ENCODE peak calls at places on chromosome 15, in six cellular contexts. L, C, V, B, H and I are unnamed samples.

GRCh38 chr15:68259883-68260282 is 17.7 kb upstream of the FEM1B start:
- DNase-seq in L (no peak), V (no peak), H (no peak), B (no peak), C (no peak), I (no peak)

GRCh38 chr15:63490345-63491034 is 13.9 kb upstream of the USP3 start:
- DNase-seq in V (no peak), B (no peak), H (no peak), L (no peak), C (no peak), I (no peak)

GRCh38 chr15:43150171-43150929 is 17.0 kb downstream of the TMEM62 start:
- DNase-seq in L (no peak), B (no peak), C (no peak), V (no peak), H (peak), I (peak)

GRCh38 chr15:25641762-25642161 is 202.9 kb upstream of the UBE3A start:
- DNase-seq in V (no peak), H (no peak), B (no peak), L (no peak), C (no peak), I (no peak)

GRCh38 chr15:69074011-69074842 is 59.7 kb downstream of the NOX5 start:
- DNase-seq in V (peak), H (no peak), C (no peak), L (peak), B (peak), I (peak)

GRCh38 chr15:36414670-36415069 is 164.8 kb upstream of the CDIN1 start:
- DNase-seq in B (no peak), C (no peak), H (no peak), L (no peak), V (no peak), I (peak)

GRCh38 chr15:44801368-44801767 is 65.0 kb downstream of the TRIM69 start:
- DNase-seq in H (no peak), L (no peak), V (peak), B (no peak), C (no peak), I (no peak)

GRCh38 chr15:85149460-85150129 is 167.9 kb downstream of the PDE8A start:
- DNase-seq in V (no peak), C (no peak), H (no peak), L (no peak), B (no peak), I (no peak)

GRCh38 chr15:65841121-65841930 is 28.0 kb upstream of the RAB11A start:
- DNase-seq in C (no peak), L (no peak), B (no peak), H (no peak), V (no peak), I (no peak)

GRCh38 chr15:39969871-39970270 is 36.0 kb downstream of the EIF2AK4 start:
- DNase-seq in H (no peak), V (no peak), L (no peak), C (no peak), B (no peak), I (no peak)

DNA sequence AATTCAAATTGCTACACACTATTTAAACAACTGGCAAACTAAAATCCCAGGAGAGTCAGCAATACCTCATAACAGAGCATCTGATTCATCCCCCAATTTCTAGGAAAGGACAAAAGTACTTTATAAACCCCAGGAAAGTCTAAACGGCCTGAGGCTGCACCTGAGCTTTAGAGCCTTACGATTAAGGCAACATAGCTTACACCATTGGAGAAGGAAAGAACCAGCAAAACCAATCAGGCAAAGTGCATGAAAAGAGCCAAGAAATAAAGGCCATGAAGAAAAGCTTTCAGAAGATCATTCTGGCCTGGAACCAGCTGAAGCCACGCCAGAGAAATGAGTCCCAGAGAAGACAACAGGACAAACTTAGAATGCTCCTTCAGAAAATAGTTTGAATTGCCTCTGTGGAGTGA is 48.1 kb downstream of the PTPN9 start:
- DNase-seq in V (no peak), C (no peak), B (no peak), L (no peak), H (no peak), I (no peak)
- TF ChIP-seq RAD21 in V (no peak), C (no peak), B (no peak), L (no peak), H (no peak), I (no peak)

GRCh38 chr15:90681480-90681879 is 35.7 kb upstream of the BLM start:
- DNase-seq in L (no peak), B (no peak), V (no peak), C (no peak), H (no peak), I (no peak)
- TF ChIP-seq USF2 in L (no peak), B (no peak), V (no peak), C (no peak), H (no peak), I (no peak)

GRCh38 chr15:31469801-31470545 is 143.3 kb downstream of the KLF13 start:
- DNase-seq in C (no peak), B (no peak), V (no peak), H (no peak), L (no peak), I (no peak)

GRCh38 chr15:31467361-31467760 is 140.7 kb downstream of the KLF13 start:
- DNase-seq in V (no peak), B (no peak), H (no peak), L (no peak), C (no peak), I (no peak)

GRCh38 chr15:31471731-31472430 is 145.2 kb downstream of the KLF13 start:
- DNase-seq in B (no peak), H (no peak), V (no peak), C (no peak), L (no peak), I (no peak)

GRCh38 chr15:31470756-31471155 is 144.1 kb downstream of the KLF13 start:
- DNase-seq in V (no peak), H (no peak), C (no peak), L (no peak), B (no peak), I (no peak)

DNA sequence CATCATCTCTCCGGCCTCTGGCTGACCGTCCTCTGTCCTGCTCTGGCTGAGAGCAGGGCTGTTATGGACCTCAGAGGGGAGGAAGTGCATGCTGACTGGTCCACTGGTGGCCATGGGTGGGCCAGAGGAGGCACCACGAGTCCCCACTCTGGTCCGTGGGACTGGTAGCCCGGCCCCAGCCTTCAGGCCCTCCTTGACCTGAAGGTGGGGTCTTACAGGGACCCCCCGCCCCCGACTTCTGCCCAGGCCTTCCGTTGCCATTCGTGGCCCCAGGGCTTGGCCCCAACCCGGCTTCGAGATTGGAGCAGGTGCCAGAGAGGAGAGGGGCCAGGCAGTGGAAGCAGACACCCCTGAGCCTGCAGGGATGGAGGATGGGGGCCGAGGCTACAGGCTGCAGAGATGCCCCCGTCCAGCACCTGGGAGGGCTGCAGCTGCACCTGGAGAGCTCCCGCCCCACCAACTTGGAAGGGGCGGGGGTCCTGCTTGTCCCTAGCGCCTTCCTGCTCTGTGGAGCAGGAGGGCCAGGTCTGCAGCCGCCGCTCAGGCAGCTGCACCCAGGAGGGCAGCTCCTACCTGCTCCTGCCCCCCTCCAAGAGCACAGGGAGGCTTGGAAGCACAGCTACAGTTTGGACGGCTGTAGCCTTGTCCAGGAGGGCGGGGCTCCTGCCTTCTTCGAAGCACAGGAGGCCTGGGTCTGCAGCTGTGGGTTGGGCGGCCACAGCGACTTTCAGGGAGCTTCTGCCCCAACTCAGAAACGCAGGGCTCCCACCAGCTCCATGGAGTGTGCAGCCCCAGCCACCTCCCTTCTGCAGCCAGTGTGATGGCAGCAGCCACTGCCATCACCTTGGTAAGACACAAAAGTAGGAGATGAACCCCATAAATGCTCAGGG is 142.5 kb downstream of the KLF13 start:
- DNase-seq in B (no peak), V (no peak), L (no peak), H (no peak), C (no peak), I (no peak)
- TF ChIP-seq MAX in B (no peak), V (no peak), L (no peak), H (no peak), C (no peak), I (no peak)

GRCh38 chr15:60633426-60633968 is 154.6 kb upstream of the ICE2 start:
- DNase-seq in H (no peak), V (no peak), B (no peak), C (no peak), L (no peak), I (no peak)
- TF ChIP-seq RAD21 in H (no peak), V (no peak), B (no peak), C (no peak), L (no peak), I (no peak)